ENCODE peak calls at places on chromosomes 4 and X, in four cellular contexts. C is right atrium auricular region, E is HAP-1, K is DND-41. N is an unnamed sample.

GRCh38 chr4:72971572-72971971 is 97.9 kb downstream of the COX18 start:
- DNase-seq in C (no peak), E (no peak), K (no peak), N (no peak)

GRCh38 chr4:134024251-134024650 is 177.3 kb downstream of the PABPC4L start:
- DNase-seq in E (peak; percentile 51), K (no peak), C (no peak), N (no peak)

GRCh38 chr4:4838602-4839470 is 20.6 kb upstream of the MSX1 start:
- DNase-seq in C (no peak), E (no peak), K (no peak), N (no peak)

GRCh38 chrX:133685806-133686205 is 270.5 kb upstream of the GPC4 start:
- DNase-seq in E (peak; percentile 89), K (peak; percentile 74), C (no peak), N (no peak)

GRCh38 chr4:82984459-82984858 is 26.2 kb downstream of the LIN54 start:
- DNase-seq in C (no peak), K (peak; percentile 23), E (peak; percentile 5), N (no peak)

GRCh38 chrX:20063716-20064351 is 52.9 kb downstream of the MAP7D2 start:
- DNase-seq in K (peak; percentile 16), C (no peak), E (no peak), N (no peak)

GRCh38 chrX:110944793-110945466 is 149.3 kb upstream of the CHRDL1 start:
- DNase-seq in E (peak; percentile 12), C (no peak), K (no peak), N (no peak)

GRCh38 chr4:124318292-124318691 is 394.2 kb downstream of the ANKRD50 start:
- DNase-seq in K (no peak), E (peak; percentile 37), C (no peak), N (no peak)

GRCh38 chr4:47075919-47076318 is 44.6 kb downstream of the GABRB1 start:
- DNase-seq in E (no peak), C (no peak), K (no peak), N (no peak)

GRCh38 chr4:183398298-183399129 is 45.9 kb upstream of the CDKN2AIP start:
- DNase-seq in K (peak; percentile 66), C (peak; percentile 68), E (peak; percentile 72), N (peak; percentile 57)

GRCh38 chr4:14771504-14772175 is 230.6 kb upstream of the CPEB2 start:
- DNase-seq in K (no peak), C (no peak), E (no peak), N (no peak)

GRCh38 chr4:10584042-10584441 is 100.5 kb downstream of the CLNK start:
- DNase-seq in E (no peak), C (no peak), K (peak; percentile 69), N (no peak)

GRCh38 chr4:63757919-63758318 is 651.3 kb downstream of the TECRL start:
- DNase-seq in C (no peak), E (no peak), K (no peak), N (no peak)

GRCh38 chr4:5921074-5921473 is 28.2 kb upstream of the CRMP1 start:
- DNase-seq in E (no peak), C (no peak), K (no peak), N (no peak)

GRCh38 chr4:1325176-1325480 is 21.9 kb upstream of the UVSSA start:
- DNase-seq in E (no peak), K (no peak), C (no peak), N (no peak)

GRCh38 chrX:15594371-15594770 is 6.4 kb downstream of the ACE2 start:
- DNase-seq in E (no peak), K (no peak), C (no peak), N (no peak)

GRCh38 chrX:16012250-16012649 is 111.1 kb upstream of the GRPR start:
- DNase-seq in E (no peak), K (no peak), C (no peak), N (no peak)

GRCh38 chr4:7256989-7257810 is 64.9 kb downstream of the SORCS2 start:
- DNase-seq in C (peak; percentile 64), E (no peak), K (no peak), N (no peak)

GRCh38 chr4:87527446-87528240 is 1.5 kb downstream of the SPARCL1 start:
- DNase-seq in K (no peak), E (peak; percentile 78), C (no peak), N (no peak)

GRCh38 chr4:28350485-28350884 is 1489.8 kb downstream of the STIM2 start:
- DNase-seq in E (no peak), K (no peak), C (no peak), N (no peak)
- H3K9me3 ChIP-seq in E (no peaks in the 10 kb centered on the region), K (no peaks in the 10 kb centered on the region), C (no peaks in the 10 kb centered on the region), N (no peaks in the 10 kb centered on the region)

GRCh38 chrX:38895775-38896174 is 94.5 kb downstream of the MID1IP1 start:
- DNase-seq in E (no peak), C (no peak), K (no peak), N (no peak)

GRCh38 chrX:38891641-38892413 is 90.6 kb downstream of the MID1IP1 start:
- DNase-seq in K (peak; percentile 74), C (no peak), E (peak; percentile 52), N (peak; percentile 8)

GRCh38 chrX:38890963-38891362 is 89.7 kb downstream of the MID1IP1 start:
- DNase-seq in K (no peak), C (no peak), E (no peak), N (no peak)

GRCh38 chrX:38890326-38890725 is 89.1 kb downstream of the MID1IP1 start:
- DNase-seq in C (no peak), K (no peak), E (no peak), N (no peak)

GRCh38 chrX:38893441-38893840 is 92.2 kb downstream of the MID1IP1 start:
- DNase-seq in K (no peak), C (no peak), E (no peak), N (no peak)
- H3K27me3 ChIP-seq in K (no peaks in the 10 kb centered on the region), C (no peaks in the 10 kb centered on the region), E (no peaks in the 10 kb centered on the region), N (no peaks in the 10 kb centered on the region)

GRCh38 chrX:21656587-21657317 is 1.4 kb downstream of the KLHL34 start:
- DNase-seq in C (no peak), E (no peak), K (no peak), N (no peak)

GRCh38 chrX:21658152-21658737 is at the start of gene KLHL34:
- DNase-seq in E (no peak), C (no peak), K (no peak), N (peak; percentile 24)

GRCh38 chrX:21657318-21658151 is 595 bp downstream of the KLHL34 start:
- DNase-seq in K (no peak), E (no peak), C (no peak), N (peak; percentile 50)

GRCh38 chrX:21659320-21659719 is 1.2 kb upstream of the KLHL34 start:
- DNase-seq in K (no peak), E (no peak), C (no peak), N (no peak)

DNA sequence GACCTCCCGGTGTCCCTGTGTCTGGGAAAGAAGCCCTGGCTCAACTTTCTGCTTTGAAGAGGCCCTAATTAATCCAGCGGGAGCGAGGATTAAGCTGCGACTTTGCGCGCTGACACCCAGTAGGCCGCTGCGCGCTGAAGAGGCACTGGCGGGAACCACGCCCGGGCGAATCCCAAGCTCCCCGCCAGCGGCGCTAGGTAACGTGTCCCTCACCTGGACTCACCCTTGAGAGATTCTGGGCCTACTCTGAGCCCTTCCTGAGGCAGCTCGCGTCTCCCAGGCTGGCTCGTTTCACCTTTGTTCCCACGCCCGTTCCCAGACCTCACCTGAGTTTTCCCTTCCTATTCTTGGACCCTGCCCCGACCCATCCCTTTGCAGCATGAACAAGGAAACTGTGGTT is 616 bp upstream of the KLHL34 start:
- DNase-seq in K (no peak), C (no peak), E (no peak), N (peak; percentile 12)
- H3K4me3 ChIP-seq in K (no peak overlapping the region), C (peak overlapping the region; percentile 32), E (no peak overlapping the region), N (peak overlapping the region; percentile 43)

GRCh38 chr4:33390977-33391376 is 2670.8 kb downstream of the PCDH7 start:
- DNase-seq in K (no peak), E (no peak), C (no peak), N (no peak)

GRCh38 chr4:33400504-33400903 is 2680.3 kb downstream of the PCDH7 start:
- DNase-seq in C (no peak), K (no peak), E (no peak), N (no peak)

DNA sequence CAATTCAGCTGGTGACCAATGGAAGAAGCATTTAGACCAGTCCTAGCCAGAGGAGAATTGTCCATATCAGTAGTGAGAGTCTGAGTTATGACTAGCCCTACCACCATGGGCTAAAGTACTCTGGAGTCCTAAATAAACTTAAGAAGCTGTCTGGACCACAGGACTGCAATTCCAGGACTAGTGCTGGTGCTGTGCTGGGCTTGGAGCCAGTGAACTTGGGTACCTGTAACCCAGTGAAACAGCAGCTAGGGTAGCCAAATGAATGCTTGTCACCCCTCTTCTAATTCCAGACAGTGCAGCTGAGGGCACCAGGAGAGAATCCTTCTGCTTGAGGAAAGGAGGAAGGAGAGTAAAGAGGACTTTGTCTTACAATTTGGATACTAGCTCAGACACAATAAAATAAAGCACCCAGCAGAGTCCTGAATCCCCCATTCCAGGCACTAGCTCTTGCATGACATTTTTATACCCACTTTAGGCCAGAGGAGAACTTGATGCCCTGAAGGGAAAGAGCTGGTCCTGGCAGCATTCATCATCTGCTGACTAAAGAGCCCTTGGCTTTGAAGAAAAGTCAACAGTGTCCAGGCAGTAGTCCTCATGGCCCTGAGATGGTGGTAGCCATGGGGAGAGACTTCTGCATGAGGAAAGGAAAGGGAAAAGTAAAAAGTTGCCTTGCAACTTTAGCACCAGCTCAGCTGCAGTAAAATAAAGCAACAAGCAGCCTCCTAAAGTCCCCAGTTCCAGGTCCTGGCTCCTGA is 2675.7 kb downstream of the PCDH7 start:
- DNase-seq in E (no peak), K (no peak), C (no peak), N (no peak)
- H3K9me3 ChIP-seq in E (no peaks in the 10 kb centered on the region), K (no peaks in the 10 kb centered on the region), C (no peaks in the 10 kb centered on the region), N (no peaks in the 10 kb centered on the region)

GRCh38 chr4:186297013-186297645 is 31.1 kb downstream of the F11 start:
- DNase-seq in E (peak; percentile 54), C (no peak), K (no peak), N (peak; percentile 5)

GRCh38 chr4:186294160-186294559 is 28.2 kb downstream of the F11 start:
- DNase-seq in C (no peak), E (no peak), K (no peak), N (no peak)

GRCh38 chr4:186296481-186296880 is 30.5 kb downstream of the F11 start:
- DNase-seq in K (no peak), C (no peak), E (no peak), N (no peak)

DNA sequence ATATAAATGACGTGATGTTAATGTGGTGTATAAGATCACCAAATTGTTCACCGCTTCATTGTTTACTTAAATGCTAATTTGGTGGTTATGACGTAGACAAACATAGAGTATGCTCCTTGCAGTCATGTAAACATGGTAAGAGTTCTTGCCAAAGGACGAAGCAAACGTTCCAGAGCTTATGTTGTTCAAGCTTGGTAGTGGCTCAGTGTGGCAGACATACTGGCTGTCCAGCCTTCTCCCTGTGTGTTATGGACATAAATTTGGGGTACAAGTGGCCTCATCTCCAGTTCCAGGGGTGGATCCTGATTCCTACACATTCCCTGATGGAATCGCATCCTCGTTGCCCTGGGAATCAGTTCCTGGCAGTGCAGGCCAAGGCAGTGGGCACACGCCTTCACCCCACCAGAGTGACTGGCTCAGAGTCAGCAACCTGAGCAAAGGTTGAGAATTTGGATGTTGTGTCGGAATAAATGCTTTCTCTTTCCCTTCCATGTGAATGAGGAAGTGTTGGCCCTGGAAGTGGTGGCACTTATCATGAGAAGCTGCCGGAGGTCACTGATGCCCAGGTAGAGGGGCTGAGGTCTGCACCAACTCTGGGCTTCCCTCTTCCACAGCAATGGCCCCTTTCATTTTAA is 25.4 kb downstream of the F11 start:
- DNase-seq in C (no peak), K (no peak), E (no peak), N (no peak)
- H3K27me3 ChIP-seq in C (no peaks in the 10 kb centered on the region), K (no peaks in the 10 kb centered on the region), E (no peaks in the 10 kb centered on the region), N (no peaks in the 10 kb centered on the region)

N was measured in naive thymus-derived CD4-positive, alpha-beta T cell.